ENCODE peak calls at places on chromosome 17, in four cellular contexts. V is HFF-Myc, J is non-pigmented ciliary epithelial cell, F is AG09319. O is an unnamed sample.

GRCh38 chr17:280216-280615 is 72.4 kb downstream of the RPH3AL start:
- DNase-seq in F (no peak), J (no peak), V (no peak), O (no peak)

GRCh38 chr17:51121620-51122472 is 1.2 kb upstream of the SPAG9 start:
- DNase-seq in F (peak), J (peak), V (peak), O (peak)

GRCh38 chr17:61479493-61480413 is 27.5 kb downstream of the TBX4 start:
- DNase-seq in J (no peak), F (no peak), V (no peak), O (no peak)

GRCh38 chr17:27666831-27667560 is 36.0 kb downstream of the LGALS9 start:
- DNase-seq in V (no peak), F (no peak), J (no peak), O (no peak)

GRCh38 chr17:30450125-30451027 is 26.8 kb upstream of the GOSR1 start:
- DNase-seq in F (no peak), J (no peak), V (no peak), O (no peak)

GRCh38 chr17:4899341-4900230 is at the start of gene C17orf107:
- DNase-seq in J (peak), V (peak), F (peak), O (no peak)

GRCh38 chr17:45228985-45229517 is 7.4 kb downstream of the FMNL1 start:
- DNase-seq in J (peak), V (peak), F (peak), O (no peak)

GRCh38 chr17:32323784-32324590 is 18.0 kb downstream of the C17orf75 start:
- DNase-seq in F (no peak), V (no peak), J (no peak), O (peak)

GRCh38 chr17:79082311-79083190 is 7.9 kb downstream of the ENGASE start:
- DNase-seq in J (no peak), F (no peak), V (no peak), O (no peak)

GRCh38 chr17:64940055-64940454 is 20.8 kb upstream of the LRRC37A3 start:
- DNase-seq in F (no peak), J (no peak), V (no peak), O (no peak)

GRCh38 chr17:3012926-3013581 is 50.4 kb downstream of the OR1D5 start:
- DNase-seq in V (peak), F (peak), J (no peak), O (no peak)

GRCh38 chr17:15422392-15422957 is 44.9 kb downstream of the CDRT4 start:
- DNase-seq in V (no peak), J (no peak), F (no peak), O (no peak)

GRCh38 chr17:29619251-29619650 is 3.5 kb downstream of the CORO6 start:
- DNase-seq in J (no peak), F (no peak), V (no peak), O (no peak)

GRCh38 chr17:49603238-49603637 is 27.6 kb downstream of the NXPH3 start:
- DNase-seq in V (no peak), J (no peak), F (no peak), O (no peak)

GRCh38 chr17:47853616-47854015 is 2.7 kb upstream of the SP6 start:
- DNase-seq in F (no peak), J (no peak), V (no peak), O (no peak)

GRCh38 chr17:80664217-80664780 is 119.7 kb downstream of the RPTOR start:
- DNase-seq in J (no peak), V (no peak), F (no peak), O (no peak)

GRCh38 chr17:4591529-4591928 is 7.2 kb downstream of the SMTNL2 start:
- DNase-seq in J (no peak), V (no peak), F (no peak), O (no peak)

GRCh38 chr17:82603981-82604448 is 44.2 kb downstream of the WDR45B start:
- DNase-seq in V (no peak), F (no peak), J (no peak), O (no peak)

GRCh38 chr17:2828396-2829038 is 32.3 kb downstream of the RAP1GAP2 start:
- DNase-seq in F (no peak), V (peak), J (no peak), O (no peak)

GRCh38 chr17:51546114-51546513 is 285.8 kb downstream of the UTP18 start:
- DNase-seq in V (no peak), J (no peak), F (no peak), O (no peak)

GRCh38 chr17:48544356-48545021 is 420 bp downstream of the HOXB2 start:
- DNase-seq in V (no peak), J (no peak), F (no peak), O (no peak)

GRCh38 chr17:17782425-17783120 is 54.2 kb downstream of the SREBF1 start:
- DNase-seq in J (no peak), F (no peak), V (no peak), O (no peak)

GRCh38 chr17:42795465-42795864 is 3.0 kb downstream of the COA3 start:
- DNase-seq in F (no peak), J (no peak), V (no peak), O (no peak)

GRCh38 chr17:39979021-39979660 is 1.5 kb upstream of the PSMD3 start:
- DNase-seq in J (peak), V (no peak), F (peak), O (peak)

GRCh38 chr17:42281571-42282096 is 5.4 kb upstream of the STAT5B start:
- DNase-seq in V (no peak), F (no peak), J (no peak), O (no peak)

GRCh38 chr17:35540589-35541404 is 3.3 kb upstream of the SLFN12L start:
- DNase-seq in V (no peak), F (no peak), J (no peak), O (no peak)

GRCh38 chr17:47862621-47863440 is 11.9 kb upstream of the SP6 start:
- DNase-seq in J (peak), F (peak), V (peak), O (peak)

GRCh38 chr17:58097384-58098088 is 14.3 kb downstream of the DYNLL2 start:
- DNase-seq in F (no peak), J (no peak), V (no peak), O (no peak)

O was measured in epithelial cell of prostate.